ENCODE peak calls at places on chromosomes 12 and 14, in four cellular contexts. One of them, this sample, is unnamed. For H3K36me3, the result is how much of the 10 kb centered on the place peaks cover.

GRCh38 chr12:52600941-52601481 is at the start of gene KRT72:
- DNase-seq in K562: no peak
- DNase-seq in Karpas-422: no peak
- DNase-seq in CD8-positive, alpha-beta T cell: no peak
- DNase-seq in this sample: no peak

GRCh38 chr14:104051092-104051813 is 34.2 kb upstream of the ASPG start:
- DNase-seq in K562: no peak
- DNase-seq in Karpas-422: no peak
- DNase-seq in CD8-positive, alpha-beta T cell: no peak
- DNase-seq in this sample: no peak

GRCh38 chr14:52023518-52023917 is 34.2 kb downstream of the RTRAF start:
- DNase-seq in K562: no peak
- DNase-seq in Karpas-422: no peak
- DNase-seq in CD8-positive, alpha-beta T cell: no peak
- DNase-seq in this sample: no peak

GRCh38 chr12:132453361-132454133 is 36.4 kb upstream of the FBRSL1 start:
- DNase-seq in K562: no peak
- DNase-seq in Karpas-422: no peak
- DNase-seq in CD8-positive, alpha-beta T cell: no peak
- DNase-seq in this sample: no peak

GRCh38 chr14:36208690-36209278 is 32.3 kb upstream of the PTCSC3 start:
- DNase-seq in K562: no peak
- DNase-seq in Karpas-422: no peak
- DNase-seq in CD8-positive, alpha-beta T cell: no peak
- DNase-seq in this sample: no peak

GRCh38 chr14:23443411-23443812 is 8.0 kb upstream of the MYH7 start:
- DNase-seq in K562: no peak
- DNase-seq in Karpas-422: no peak
- DNase-seq in CD8-positive, alpha-beta T cell: no peak
- DNase-seq in this sample: no peak

GRCh38 chr12:77893918-77894317 is 63.2 kb downstream of the NAV3 start:
- DNase-seq in K562: no peak
- DNase-seq in Karpas-422: no peak
- DNase-seq in CD8-positive, alpha-beta T cell: no peak
- DNase-seq in this sample: no peak

GRCh38 chr14:103867523-103867953 is 20.2 kb upstream of the PPP1R13B start:
- DNase-seq in K562: no peak
- DNase-seq in Karpas-422: no peak
- DNase-seq in CD8-positive, alpha-beta T cell: no peak
- DNase-seq in this sample: no peak

GRCh38 chr12:112112423-112113132 is 4.0 kb upstream of the NAA25 start:
- DNase-seq in K562: no peak
- DNase-seq in Karpas-422: no peak
- DNase-seq in CD8-positive, alpha-beta T cell: no peak
- DNase-seq in this sample: no peak

GRCh38 chr14:65069874-65070709 is 32.2 kb downstream of the MAX start:
- DNase-seq in K562: no peak
- DNase-seq in Karpas-422: no peak
- DNase-seq in CD8-positive, alpha-beta T cell: no peak
- DNase-seq in this sample: no peak
- H3K4me3 ChIP-seq in K562: no peak
- H3K4me3 ChIP-seq in Karpas-422: no peak
- H3K4me3 ChIP-seq in CD8-positive, alpha-beta T cell: no peak
- H3K4me3 ChIP-seq in this sample: no peak

DNA sequence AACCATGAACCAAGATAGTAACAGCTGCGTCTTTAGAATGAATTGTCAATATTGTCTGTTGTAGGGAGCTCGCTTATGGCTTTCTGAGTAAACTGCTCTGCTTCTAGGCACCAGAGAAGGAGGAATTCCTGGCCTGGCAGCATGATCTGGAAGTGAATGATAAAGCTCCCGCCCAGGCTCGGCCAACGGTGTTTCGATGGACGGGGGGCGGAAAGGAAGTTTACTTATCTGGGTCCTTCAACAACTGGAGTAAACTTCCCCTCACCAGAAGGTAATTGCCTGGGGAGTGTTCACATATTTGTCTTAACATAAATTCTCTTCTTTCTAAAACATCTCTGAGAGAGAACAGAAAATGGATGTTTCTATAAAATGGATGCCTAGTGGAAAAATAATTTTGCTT is 4.3 kb downstream of the PRKAB1 start:
- DNase-seq in K562: peak
- DNase-seq in Karpas-422: no peak
- DNase-seq in CD8-positive, alpha-beta T cell: no peak
- DNase-seq in this sample: no peak
- H3K36me3 ChIP-seq in K562: half or more
- H3K36me3 ChIP-seq in Karpas-422: half or more
- H3K36me3 ChIP-seq in CD8-positive, alpha-beta T cell: half or more
- H3K36me3 ChIP-seq in this sample: half or more

DNA sequence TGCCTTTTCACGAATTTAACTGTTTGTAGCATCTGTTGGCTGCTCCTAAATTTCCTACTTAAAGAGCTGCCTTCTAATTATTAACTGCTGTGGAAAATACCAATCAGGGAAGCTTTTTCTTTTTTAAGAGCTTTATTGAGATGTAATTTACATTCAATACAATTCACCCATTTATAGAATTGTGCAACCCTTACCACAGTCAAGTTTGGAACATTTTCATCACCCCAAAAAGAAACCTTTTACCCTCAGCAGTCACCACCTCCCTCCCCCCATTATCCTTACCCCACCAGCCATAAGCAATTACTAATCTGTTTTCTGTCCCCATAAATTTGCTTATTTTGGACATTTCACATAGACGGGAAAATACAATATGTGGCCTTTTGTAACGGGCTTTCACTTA is 1.4 kb downstream of the PCNX4 start:
- DNase-seq in K562: no peak
- DNase-seq in Karpas-422: peak
- DNase-seq in CD8-positive, alpha-beta T cell: no peak
- DNase-seq in this sample: no peak
- H3K27ac ChIP-seq in K562: peak
- H3K27ac ChIP-seq in Karpas-422: peak
- H3K27ac ChIP-seq in CD8-positive, alpha-beta T cell: no peak
- H3K27ac ChIP-seq in this sample: peak

DNA sequence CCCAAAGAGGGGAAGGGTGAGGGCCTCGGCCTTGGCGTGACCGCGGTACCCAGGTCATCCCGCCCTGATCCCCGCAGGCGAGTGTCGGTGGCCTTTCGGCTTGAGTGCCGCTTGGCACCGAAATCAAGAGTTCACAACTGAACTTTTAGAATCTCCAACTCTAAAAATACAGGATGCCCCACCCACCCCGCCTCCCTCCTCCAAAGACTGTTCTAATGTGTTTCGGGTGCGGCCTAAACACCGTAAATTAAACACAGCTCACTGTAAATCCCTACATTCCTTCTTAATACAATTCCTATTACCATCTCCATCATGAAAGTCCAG is 11.4 kb downstream of the SCNN1A start:
- DNase-seq in K562: no peak
- DNase-seq in Karpas-422: no peak
- DNase-seq in CD8-positive, alpha-beta T cell: no peak
- DNase-seq in this sample: no peak
- H3K4me3 ChIP-seq in K562: peak
- H3K4me3 ChIP-seq in Karpas-422: no peak
- H3K4me3 ChIP-seq in CD8-positive, alpha-beta T cell: peak
- H3K4me3 ChIP-seq in this sample: peak

GRCh38 chr14:55381040-55381439 is 30.6 kb downstream of the ATG14 start:
- DNase-seq in K562: no peak
- DNase-seq in Karpas-422: no peak
- DNase-seq in CD8-positive, alpha-beta T cell: no peak
- DNase-seq in this sample: no peak
- H3K36me3 ChIP-seq in K562: under half
- H3K36me3 ChIP-seq in Karpas-422: under half
- H3K36me3 ChIP-seq in CD8-positive, alpha-beta T cell: under half
- H3K36me3 ChIP-seq in this sample: under half

This sample was measured in CD4-positive, CD25-positive, alpha-beta regulatory T cell.